ENCODE peak calls at places on chromosomes 11 and 22, in eight cellular contexts. K is T-helper 1 cell; U is HFFc6; B is endothelial cell; A is C1 segment of cervical spinal cord; O is amygdala; E is activated T-helper 9 cell treated with anti-CD3 and anti-CD28 coated beads, Interleukin-2, amount 50 U/mL, for 16 hours; Y is posterior vena cava. H is an unnamed sample.

GRCh38 chr11:47225552-47226137 is 10.9 kb downstream of the DDB2 start:
- DNase-seq in K (peak), U (no peak), B (no peak), A (no peak), O (no peak), E (no peak), Y (no peak), H (no peak)

GRCh38 chr22:20867179-20868099 is 8.6 kb downstream of the SNAP29 start:
- DNase-seq in K (peak), U (no peak), B (peak), A (peak), O (no peak), E (no peak), Y (no peak), H (peak)

GRCh38 chr11:128194226-128194625 is 393.1 kb downstream of the ETS1 start:
- DNase-seq in K (no peak), U (no peak), B (no peak), A (no peak), O (no peak), E (no peak), Y (no peak), H (peak)

GRCh38 chr22:49289822-49290221 is 537.9 kb downstream of the BRD1 start:
- DNase-seq in K (no peak), U (no peak), B (no peak), A (no peak), O (no peak), E (no peak), Y (peak), H (no peak)

GRCh38 chr11:11787305-11788066 is 54.3 kb upstream of the USP47 start:
- DNase-seq in K (peak), U (peak), B (peak), A (peak), O (peak), E (peak), Y (peak), H (peak)

GRCh38 chr11:22234743-22235142 is 41.9 kb downstream of the ANO5 start:
- DNase-seq in K (no peak), U (no peak), B (no peak), A (no peak), O (no peak), E (no peak), Y (no peak), H (no peak)

GRCh38 chr11:69376155-69377028 is 82.4 kb downstream of the MYEOV start:
- DNase-seq in K (no peak), U (no peak), B (no peak), A (no peak), O (no peak), E (no peak), Y (peak), H (no peak)

GRCh38 chr11:73189315-73189714 is 28.8 kb upstream of the P2RY2 start:
- DNase-seq in K (no peak), U (no peak), B (no peak), A (peak), O (peak), E (no peak), Y (no peak), H (no peak)

GRCh38 chr11:74592063-74592440 is 330 bp upstream of the POLD3 start:
- DNase-seq in K (no peak), U (no peak), B (no peak), A (no peak), O (no peak), E (no peak), Y (no peak), H (no peak)

H was measured in cardiac muscle cell.